ENCODE peak calls at places on chromosomes 7 and 10, in seven cellular contexts. E, A, W, M, U, R and T are unnamed samples.

GRCh38 chr7:5237286-5237685 is 45.5 kb upstream of the SLC29A4 start:
- DNase-seq in U (peak; percentile 59), E (peak; percentile 40), W (no peak), R (peak; percentile 90), M (no peak), A (no peak), T (no peak)

GRCh38 chr7:127838816-127839415 is 186.9 kb downstream of the SND1 start:
- DNase-seq in R (no peak), M (no peak), A (no peak), E (peak; percentile 33), U (no peak), W (no peak), T (no peak)

GRCh38 chr7:77569514-77570232 is 32.6 kb downstream of the PTPN12 start:
- DNase-seq in R (no peak), U (no peak), M (no peak), W (no peak), A (no peak), E (peak; percentile 44), T (no peak)

GRCh38 chr7:131544449-131545425 is 11.7 kb downstream of the PODXL start:
- DNase-seq in R (no peak), E (peak; percentile 35), M (no peak), A (no peak), W (no peak), U (no peak), T (no peak)

GRCh38 chr10:96830511-96831199 is 1.4 kb upstream of the LCOR start:
- DNase-seq in M (peak; percentile 75), W (peak; percentile 65), A (peak; percentile 73), U (peak; percentile 57), R (no peak), E (peak; percentile 65), T (no peak)

GRCh38 chr7:134845461-134845860 is 66.0 kb downstream of the CALD1 start:
- DNase-seq in U (no peak), R (no peak), W (no peak), M (peak; percentile 38), A (no peak), E (no peak), T (no peak)

GRCh38 chr7:106243893-106244292 is 40.9 kb downstream of the NAMPT start:
- DNase-seq in U (no peak), M (no peak), E (no peak), W (no peak), R (no peak), A (no peak), T (no peak)

GRCh38 chr10:117661316-117661715 is 118.8 kb downstream of the EMX2 start:
- DNase-seq in E (no peak), M (no peak), R (no peak), W (no peak), U (no peak), A (no peak), T (no peak)

GRCh38 chr10:71584902-71585578 is 134.5 kb downstream of the C10orf105 start:
- DNase-seq in E (peak; percentile 20), M (no peak), A (no peak), U (no peak), W (no peak), R (no peak), T (no peak)

GRCh38 chr7:140631602-140632001 is 9.0 kb downstream of the DENND2A start:
- DNase-seq in U (no peak), A (no peak), E (no peak), R (no peak), M (no peak), W (no peak), T (no peak)

GRCh38 chr7:44853391-44853790 is 5.5 kb upstream of the H2AZ2 start:
- DNase-seq in W (no peak), E (no peak), R (no peak), U (no peak), M (peak; percentile 31), A (no peak), T (no peak)

GRCh38 chr7:139523199-139523941 is at the start of gene CLEC2L:
- DNase-seq in A (peak; percentile 73), E (no peak), U (no peak), M (no peak), W (no peak), R (no peak), T (no peak)

GRCh38 chr7:91554893-91555292 is 290.7 kb downstream of the FZD1 start:
- DNase-seq in M (no peak), A (peak; percentile 50), W (no peak), R (no peak), U (no peak), E (no peak), T (no peak)

GRCh38 chr10:49115015-49115795 is at the start of gene VSTM4:
- DNase-seq in U (no peak), R (peak; percentile 83), W (no peak), M (no peak), E (peak; percentile 59), A (peak; percentile 82), T (no peak)

DNA sequence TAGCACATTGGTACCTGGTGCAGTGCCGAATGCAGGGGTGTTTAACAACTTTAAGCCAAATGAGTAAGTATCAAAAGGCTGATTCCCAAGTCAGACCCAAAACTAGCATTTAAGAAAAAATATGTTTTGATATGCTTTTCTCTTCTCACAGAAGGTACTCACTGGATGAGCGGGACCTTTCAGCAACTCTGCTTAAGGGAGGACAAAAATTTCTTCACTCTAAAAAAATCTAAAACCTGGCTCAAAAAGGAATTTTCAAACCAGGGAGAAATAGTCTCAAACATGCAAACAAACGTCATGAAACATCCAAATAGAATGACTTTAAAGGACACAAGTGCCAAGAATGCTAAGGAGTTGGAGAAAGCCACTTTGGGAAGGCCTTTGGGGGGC is 962.1 kb downstream of the KCNMA1 start:
- DNase-seq in W (no peak), E (no peak), M (no peak), A (no peak), U (no peak), R (no peak), T (no peak)
- H3K27ac ChIP-seq in W (no peak overlapping the region), E (no peak overlapping the region), M (no peak overlapping the region), A (no peak overlapping the region), U (no peak overlapping the region), R (peak overlapping the region; percentile 15), T (peak overlapping the region; percentile 73)

GRCh38 chr10:132539431-132539839 is 1.8 kb downstream of the INPP5A start:
- DNase-seq in A (no peak), W (no peak), U (no peak), R (peak; percentile 70), E (no peak), M (no peak), T (peak; percentile 4)

GRCh38 chr10:132541129-132541528 is 3.5 kb downstream of the INPP5A start:
- DNase-seq in R (no peak), U (no peak), W (no peak), E (no peak), M (no peak), A (no peak), T (no peak)

GRCh38 chr10:132540456-132540855 is 2.9 kb downstream of the INPP5A start:
- DNase-seq in E (peak; percentile 29), U (no peak), W (no peak), M (no peak), R (no peak), A (peak; percentile 67), T (no peak)

GRCh38 chr10:132538790-132539421 is 1.3 kb downstream of the INPP5A start:
- DNase-seq in R (peak; percentile 71), U (no peak), M (no peak), E (no peak), W (no peak), A (no peak), T (no peak)

DNA sequence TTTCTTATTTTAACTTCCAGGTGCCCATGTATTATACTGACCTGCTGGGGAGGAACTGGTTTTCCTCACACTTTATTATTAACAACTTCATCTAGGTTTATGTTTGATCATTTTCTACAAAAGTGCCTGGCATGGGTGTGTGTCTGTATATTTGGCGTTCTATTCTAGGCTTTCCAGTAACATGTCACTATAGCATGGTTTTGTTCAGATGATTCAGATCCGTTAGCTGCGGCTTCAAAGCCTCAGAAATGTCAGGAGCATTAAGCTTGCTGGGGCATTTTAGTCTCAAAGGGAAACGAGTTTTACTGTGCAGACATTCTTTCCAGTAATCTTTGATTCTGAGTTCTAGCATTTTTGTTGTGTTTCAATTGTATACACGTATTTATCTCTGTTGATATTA is 2.3 kb downstream of the INPP5A start:
- DNase-seq in W (no peak), U (no peak), M (no peak), A (no peak), R (no peak), E (peak; percentile 75), T (no peak)
- H3K4me1 ChIP-seq in W (peaks cover 63% of the 10 kb centered on the region), U (no peaks in the 10 kb centered on the region), M (peaks cover 2% of the 10 kb centered on the region), A (peaks cover 30% of the 10 kb centered on the region), R (peaks cover 25% of the 10 kb centered on the region), E (peaks cover 24% of the 10 kb centered on the region), T (peaks cover 31% of the 10 kb centered on the region)

GRCh38 chr7:57381581-57381980 is 68.4 kb upstream of the ZNF716 start:
- DNase-seq in A (no peak), E (no peak), U (no peak), R (no peak), M (no peak), W (no peak), T (no peak)

GRCh38 chr7:57385668-57386067 is 64.3 kb upstream of the ZNF716 start:
- DNase-seq in M (no peak), W (no peak), E (no peak), U (no peak), R (no peak), A (no peak), T (no peak)

GRCh38 chr7:57388761-57389160 is 61.2 kb upstream of the ZNF716 start:
- DNase-seq in U (no peak), M (no peak), E (no peak), A (no peak), W (no peak), R (no peak), T (no peak)

GRCh38 chr7:57384380-57384779 is 65.6 kb upstream of the ZNF716 start:
- DNase-seq in U (no peak), M (no peak), A (no peak), W (no peak), E (no peak), R (no peak), T (no peak)
- H3K9me3 ChIP-seq in U (no peaks in the 10 kb centered on the region), M (peaks cover 15% of the 10 kb centered on the region), A (no peaks in the 10 kb centered on the region), W (no peaks in the 10 kb centered on the region), E (peaks cover 43% of the 10 kb centered on the region), R (peaks cover 84% of the 10 kb centered on the region), T (no peaks in the 10 kb centered on the region)

DNA sequence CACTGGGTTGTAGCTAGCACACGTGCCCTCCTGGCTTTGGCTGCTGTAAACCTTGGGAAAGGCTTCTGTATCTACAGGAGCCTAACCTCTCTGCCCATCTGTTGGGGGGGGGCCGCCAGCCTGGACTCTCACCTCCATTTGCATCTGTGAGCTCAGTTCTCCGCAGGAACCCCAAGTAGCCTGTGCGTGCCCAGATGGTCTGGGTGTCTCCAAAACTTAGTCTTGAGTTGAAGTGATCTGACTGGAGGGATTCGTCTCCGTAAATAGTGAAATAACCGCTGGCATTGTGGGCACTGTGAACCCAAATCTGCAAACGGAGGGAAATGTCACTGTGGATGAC is 147.9 kb downstream of the ZMYND11 start:
- DNase-seq in W (no peak), M (no peak), R (no peak), E (no peak), U (no peak), A (no peak), T (no peak)
- H3K27ac ChIP-seq in W (no peak overlapping the region), M (no peak overlapping the region), R (no peak overlapping the region), E (no peak overlapping the region), U (no peak overlapping the region), A (no peak overlapping the region), T (no peak overlapping the region)